ENCODE peak calls at places on chromosome 7, in nine cellular contexts. O is dorsolateral prefrontal cortex; J is pancreas; A is adrenal gland; Q is CD8-positive, alpha-beta T cell; U is Peyer's patch; T is fibroblast of mammary gland; M is fibroblast of pulmonary artery; Y is DND-41. L is an unnamed sample.

GRCh38 chr7:94338921-94339371 is 55.7 kb upstream of the COL1A2 start:
- DNase-seq in M (peak; percentile 28), A (no peak), O (no peak), Y (no peak), U (no peak), Q (no peak), J (no peak), T (peak; percentile 90), L (peak; percentile 49)

GRCh38 chr7:93894426-93894825 is 3.9 kb upstream of the TFPI2 start:
- DNase-seq in O (no peak), U (no peak), T (peak; percentile 25), Y (no peak), Q (no peak), J (no peak), M (no peak), A (no peak), L (peak; percentile 23)

GRCh38 chr7:108598858-108599257 is 29.2 kb downstream of the DNAJB9 start:
- DNase-seq in O (no peak), Y (no peak), M (no peak), A (no peak), U (no peak), J (no peak), Q (no peak), T (no peak), L (no peak)

GRCh38 chr7:388461-388960 is 98.5 kb downstream of the FOXL3 start:
- DNase-seq in O (peak; percentile 29), T (no peak), A (no peak), M (no peak), Q (no peak), U (no peak), J (peak; percentile 52), Y (no peak), L (no peak)

GRCh38 chr7:157952050-157952667 is 615.4 kb downstream of the DNAJB6 start:
- DNase-seq in Q (no peak), Y (no peak), T (no peak), A (no peak), M (no peak), J (no peak), U (no peak), O (no peak), L (no peak)

GRCh38 chr7:337567-337951 is 47.6 kb downstream of the FOXL3 start:
- DNase-seq in J (peak; percentile 73), O (no peak), A (no peak), Q (no peak), T (no peak), M (no peak), Y (no peak), U (no peak), L (no peak)

GRCh38 chr7:17599733-17600685 is 301.6 kb downstream of the AHR start:
- DNase-seq in Q (no peak), M (peak; percentile 96), Y (no peak), U (no peak), J (no peak), O (no peak), T (peak; percentile 97), A (no peak), L (peak; percentile 91)

GRCh38 chr7:108367946-108368345 is 88.3 kb downstream of the NRCAM start:
- DNase-seq in J (no peak), Y (no peak), Q (no peak), T (no peak), U (no peak), O (no peak), A (no peak), M (no peak), L (peak; percentile 6)

GRCh38 chr7:157018997-157019591 is 8.6 kb upstream of the MNX1 start:
- DNase-seq in T (no peak), Y (no peak), U (no peak), J (peak; percentile 84), O (no peak), M (no peak), Q (no peak), A (no peak), L (no peak)

GRCh38 chr7:137146552-137146961 is 197.0 kb downstream of the PTN start:
- DNase-seq in Y (no peak), Q (no peak), U (no peak), M (peak; percentile 56), T (peak; percentile 56), A (no peak), J (no peak), O (no peak), L (peak; percentile 69)

GRCh38 chr7:64959072-64959747 is 31.6 kb downstream of the ZNF117 start:
- DNase-seq in J (no peak), Q (no peak), A (no peak), Y (no peak), U (no peak), O (no peak), M (no peak), T (no peak), L (no peak)

GRCh38 chr7:90276033-90276728 is 31.2 kb downstream of the CFAP69 start:
- DNase-seq in M (no peak), O (no peak), A (no peak), T (no peak), Y (no peak), Q (no peak), J (no peak), U (no peak), L (no peak)

GRCh38 chr7:1847260-1848001 is 177.4 kb downstream of the ELFN1 start:
- DNase-seq in T (no peak), A (no peak), J (peak; percentile 48), Q (no peak), O (peak; percentile 38), U (no peak), Y (no peak), M (no peak), L (peak; percentile 1)

GRCh38 chr7:69597278-69598076 is 798 bp upstream of the AUTS2 start:
- DNase-seq in T (no peak), J (peak; percentile 81), Q (no peak), U (peak; percentile 20), Y (peak; percentile 78), A (no peak), O (no peak), M (no peak), L (no peak)

GRCh38 chr7:24870766-24871165 is 109.2 kb downstream of the OSBPL3 start:
- DNase-seq in Q (no peak), U (no peak), T (peak; percentile 33), Y (no peak), M (no peak), J (no peak), A (no peak), O (no peak), L (no peak)

DNA sequence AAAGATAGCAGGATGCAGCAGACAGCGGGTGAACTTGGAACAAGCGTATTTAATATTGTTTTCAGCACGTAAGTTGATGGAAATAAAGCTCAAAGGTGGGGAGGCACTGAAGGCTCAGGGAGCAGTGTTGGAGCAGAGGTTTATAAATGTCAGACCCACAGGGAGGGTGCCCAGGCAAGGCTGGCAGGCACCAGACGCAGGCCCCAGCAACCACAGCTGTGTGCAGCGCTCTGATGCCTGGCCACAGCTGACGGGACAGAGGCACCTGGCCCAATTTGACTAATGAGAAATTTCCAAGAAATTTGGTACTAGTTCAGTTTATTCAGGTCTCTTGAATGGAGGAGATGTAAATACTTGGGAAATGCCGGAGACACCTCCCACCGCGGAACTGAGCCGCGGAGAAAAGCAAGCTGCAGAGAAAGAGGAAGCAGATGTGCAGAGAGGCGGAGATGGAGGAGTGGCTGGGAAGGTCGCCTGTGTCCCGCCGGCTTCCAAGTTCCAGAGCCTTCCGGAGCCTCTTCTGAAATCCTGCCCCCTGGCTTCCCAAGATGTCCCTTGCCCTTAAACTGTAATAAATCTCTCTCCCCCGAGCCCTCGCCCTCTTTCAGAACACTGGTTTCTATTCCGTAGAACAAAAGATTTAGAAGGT is 38.3 kb upstream of the PLXNA4 start:
- DNase-seq in O (peak; percentile 52), U (no peak), J (no peak), Q (no peak), A (peak; percentile 19), T (peak; percentile 23), Y (peak; percentile 34), M (peak; percentile 20), L (peak; percentile 51)
- H3K4me3 ChIP-seq in O (peak overlapping the region; percentile 23), U (no peak overlapping the region), J (peak overlapping the region; percentile 25), Q (no peak overlapping the region), A (no peak overlapping the region), T (peak overlapping the region; percentile 29), Y (no peak overlapping the region), M (peak overlapping the region; percentile 28), L (peak overlapping the region; percentile 16)

GRCh38 chr7:21719846-21720245 is 177.0 kb downstream of the DNAH11 start:
- DNase-seq in A (no peak), M (no peak), T (no peak), Q (no peak), U (no peak), Y (no peak), J (no peak), O (no peak), L (no peak)

GRCh38 chr7:21724562-21724961 is 181.7 kb downstream of the DNAH11 start:
- DNase-seq in A (no peak), Y (no peak), J (no peak), U (no peak), T (no peak), M (no peak), Q (no peak), O (no peak), L (no peak)

GRCh38 chr7:21717323-21717722 is 174.5 kb downstream of the DNAH11 start:
- DNase-seq in A (no peak), Q (no peak), M (no peak), O (no peak), U (no peak), J (no peak), Y (no peak), T (no peak), L (no peak)

GRCh38 chr7:21722371-21722770 is 179.5 kb downstream of the DNAH11 start:
- DNase-seq in U (no peak), Q (no peak), M (no peak), T (no peak), A (no peak), J (no peak), Y (no peak), O (no peak), L (no peak)
- TF ChIP-seq CTCF in U (no peak), Q (no peak), M (peak; percentile 4), T (no peak), A (no peak), J (no peak), Y (no peak), O (no peak), L (no peak)

DNA sequence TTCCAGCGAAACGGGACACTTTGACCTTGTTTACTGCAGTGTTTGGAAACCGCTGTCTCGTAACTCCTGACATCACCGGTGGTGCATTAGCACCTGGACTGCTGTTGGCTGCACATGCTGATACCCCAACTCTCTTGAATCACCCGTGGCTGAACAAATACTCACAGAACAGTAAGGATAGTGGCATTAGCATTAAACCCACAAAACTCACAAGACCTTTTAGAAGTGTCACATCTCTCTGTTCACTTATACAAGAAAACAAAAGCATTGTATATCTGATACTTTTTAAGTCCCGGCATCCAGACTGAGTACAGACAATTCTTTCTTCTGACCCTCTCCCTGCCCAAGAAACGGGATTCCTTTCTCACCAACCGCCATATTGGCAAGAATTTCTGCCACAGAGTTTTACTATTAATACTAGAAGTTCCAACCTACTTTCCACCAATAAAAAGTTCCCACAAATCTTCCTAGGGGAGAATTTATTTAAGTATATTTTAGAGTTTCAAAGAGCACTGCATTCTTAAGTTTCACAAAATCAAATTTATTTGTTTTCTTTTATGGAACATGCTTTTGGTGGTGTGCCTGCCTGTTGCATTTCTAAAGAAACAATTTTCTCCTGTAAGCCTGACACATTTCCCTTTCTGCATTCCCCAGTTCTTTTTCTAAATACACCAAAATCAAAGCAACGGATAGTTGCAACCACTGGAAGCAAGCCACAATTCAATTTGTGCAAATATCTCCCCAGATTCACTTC is 208.4 kb upstream of the KLF14 start:
- DNase-seq in O (no peak), J (no peak), Y (no peak), M (peak; percentile 56), U (peak; percentile 73), T (peak; percentile 96), Q (no peak), A (peak; percentile 51), L (peak; percentile 52)
- H3K4me3 ChIP-seq in O (peak overlapping the region; percentile 8), J (peak overlapping the region; percentile 43), Y (no peak overlapping the region), M (no peak overlapping the region), U (peak overlapping the region; percentile 62), T (peak overlapping the region; percentile 73), Q (peak overlapping the region; percentile 46), A (no peak overlapping the region), L (no peak overlapping the region)

GRCh38 chr7:111752022-111752582 is 189.8 kb upstream of the IMMP2L start:
- DNase-seq in U (no peak), Y (peak; percentile 74), A (peak; percentile 38), Q (peak; percentile 37), M (peak; percentile 78), O (no peak), J (no peak), T (peak; percentile 61), L (peak; percentile 21)
- TF ChIP-seq CTCF in U (peak; percentile 59), Y (peak; percentile 95), A (peak; percentile 60), Q (peak; percentile 69), M (peak; percentile 97), O (peak; percentile 79), J (peak; percentile 49), T (peak; percentile 97), L (peak; percentile 95)

L was measured in foreskin fibroblast.